ENCODE peak calls at places on chromosomes 13 and 19, in nine cellular contexts. One of them, this sample, is unnamed.

GRCh38 chr13:31686660-31687430 is 52.5 kb upstream of the RXFP2 start:
- DNase-seq in ELF-1: no peak
- DNase-seq in heart left ventricle: no peak
- DNase-seq in B cell: no peak
- DNase-seq in ecto neural progenitor cell: no peak
- DNase-seq in GM10248: no peak
- DNase-seq in hepatic stellate cell: peak
- DNase-seq in stomach: no peak
- DNase-seq in COR-L47: no peak
- DNase-seq in this sample: no peak

GRCh38 chr19:18775586-18776287 is 15.4 kb downstream of the COMP start:
- DNase-seq in ELF-1: no peak
- DNase-seq in heart left ventricle: no peak
- DNase-seq in B cell: no peak
- DNase-seq in ecto neural progenitor cell: no peak
- DNase-seq in GM10248: no peak
- DNase-seq in hepatic stellate cell: peak
- DNase-seq in stomach: no peak
- DNase-seq in COR-L47: no peak
- DNase-seq in this sample: peak

GRCh38 chr13:32426191-32426980 is 1.5 kb downstream of the N4BP2L1 start:
- DNase-seq in ELF-1: no peak
- DNase-seq in heart left ventricle: no peak
- DNase-seq in B cell: peak
- DNase-seq in ecto neural progenitor cell: no peak
- DNase-seq in GM10248: peak
- DNase-seq in hepatic stellate cell: peak
- DNase-seq in stomach: no peak
- DNase-seq in COR-L47: no peak
- DNase-seq in this sample: no peak

GRCh38 chr13:32917504-32917903 is 98.7 kb upstream of the KL start:
- DNase-seq in ELF-1: no peak
- DNase-seq in heart left ventricle: no peak
- DNase-seq in B cell: no peak
- DNase-seq in ecto neural progenitor cell: no peak
- DNase-seq in GM10248: no peak
- DNase-seq in hepatic stellate cell: no peak
- DNase-seq in stomach: no peak
- DNase-seq in COR-L47: no peak
- DNase-seq in this sample: peak

GRCh38 chr13:33050161-33050560 is 33.9 kb downstream of the KL start:
- DNase-seq in ELF-1: no peak
- DNase-seq in heart left ventricle: no peak
- DNase-seq in B cell: no peak
- DNase-seq in ecto neural progenitor cell: no peak
- DNase-seq in GM10248: no peak
- DNase-seq in hepatic stellate cell: no peak
- DNase-seq in stomach: no peak
- DNase-seq in COR-L47: no peak
- DNase-seq in this sample: no peak

GRCh38 chr19:3062165-3063105 is at the start of gene TLE5:
- DNase-seq in ELF-1: no peak
- DNase-seq in heart left ventricle: peak
- DNase-seq in B cell: peak
- DNase-seq in ecto neural progenitor cell: peak
- DNase-seq in GM10248: peak
- DNase-seq in hepatic stellate cell: peak
- DNase-seq in stomach: peak
- DNase-seq in COR-L47: peak
- DNase-seq in this sample: no peak

GRCh38 chr13:23254506-23254905 is 73.7 kb downstream of the SGCG start:
- DNase-seq in ELF-1: peak
- DNase-seq in heart left ventricle: no peak
- DNase-seq in B cell: no peak
- DNase-seq in ecto neural progenitor cell: no peak
- DNase-seq in GM10248: no peak
- DNase-seq in hepatic stellate cell: no peak
- DNase-seq in stomach: no peak
- DNase-seq in COR-L47: no peak
- DNase-seq in this sample: no peak

GRCh38 chr13:47188802-47189201 is 291.9 kb upstream of the HTR2A start:
- DNase-seq in ELF-1: no peak
- DNase-seq in heart left ventricle: no peak
- DNase-seq in B cell: no peak
- DNase-seq in ecto neural progenitor cell: no peak
- DNase-seq in GM10248: no peak
- DNase-seq in hepatic stellate cell: no peak
- DNase-seq in stomach: no peak
- DNase-seq in COR-L47: no peak
- DNase-seq in this sample: peak

GRCh38 chr19:54137913-54138776 is 583 bp downstream of the CNOT3 start:
- DNase-seq in ELF-1: no peak
- DNase-seq in heart left ventricle: no peak
- DNase-seq in B cell: no peak
- DNase-seq in ecto neural progenitor cell: peak
- DNase-seq in GM10248: peak
- DNase-seq in hepatic stellate cell: peak
- DNase-seq in stomach: no peak
- DNase-seq in COR-L47: peak
- DNase-seq in this sample: no peak

GRCh38 chr13:38582133-38582532 is 104.7 kb upstream of the FREM2 start:
- DNase-seq in ELF-1: no peak
- DNase-seq in heart left ventricle: no peak
- DNase-seq in B cell: no peak
- DNase-seq in ecto neural progenitor cell: no peak
- DNase-seq in GM10248: peak
- DNase-seq in hepatic stellate cell: peak
- DNase-seq in stomach: no peak
- DNase-seq in COR-L47: peak
- DNase-seq in this sample: peak

GRCh38 chr13:21719463-21719862 is 48.6 kb downstream of the FGF9 start:
- DNase-seq in ELF-1: no peak
- DNase-seq in heart left ventricle: no peak
- DNase-seq in B cell: no peak
- DNase-seq in ecto neural progenitor cell: no peak
- DNase-seq in GM10248: no peak
- DNase-seq in hepatic stellate cell: no peak
- DNase-seq in stomach: no peak
- DNase-seq in COR-L47: no peak
- DNase-seq in this sample: no peak

GRCh38 chr19:17755977-17756670 is 4.8 kb downstream of the FCHO1 start:
- DNase-seq in ELF-1: peak
- DNase-seq in heart left ventricle: no peak
- DNase-seq in B cell: peak
- DNase-seq in ecto neural progenitor cell: peak
- DNase-seq in GM10248: peak
- DNase-seq in hepatic stellate cell: no peak
- DNase-seq in stomach: peak
- DNase-seq in COR-L47: peak
- DNase-seq in this sample: peak

GRCh38 chr13:98981596-98982195 is 3.8 kb upstream of the DOCK9 start:
- DNase-seq in ELF-1: peak
- DNase-seq in heart left ventricle: no peak
- DNase-seq in B cell: no peak
- DNase-seq in ecto neural progenitor cell: no peak
- DNase-seq in GM10248: no peak
- DNase-seq in hepatic stellate cell: no peak
- DNase-seq in stomach: no peak
- DNase-seq in COR-L47: no peak
- DNase-seq in this sample: no peak

GRCh38 chr13:27770809-27771208 is 21.5 kb upstream of the GSX1 start:
- DNase-seq in ELF-1: peak
- DNase-seq in heart left ventricle: no peak
- DNase-seq in B cell: no peak
- DNase-seq in ecto neural progenitor cell: no peak
- DNase-seq in GM10248: peak
- DNase-seq in hepatic stellate cell: no peak
- DNase-seq in stomach: no peak
- DNase-seq in COR-L47: peak
- DNase-seq in this sample: peak

GRCh38 chr13:92843549-92843948 is 383.1 kb upstream of the GPC6 start:
- DNase-seq in ELF-1: no peak
- DNase-seq in heart left ventricle: no peak
- DNase-seq in B cell: no peak
- DNase-seq in ecto neural progenitor cell: no peak
- DNase-seq in GM10248: no peak
- DNase-seq in hepatic stellate cell: no peak
- DNase-seq in stomach: no peak
- DNase-seq in COR-L47: peak
- DNase-seq in this sample: peak

GRCh38 chr13:92805766-92806165 is 420.8 kb upstream of the GPC6 start:
- DNase-seq in ELF-1: no peak
- DNase-seq in heart left ventricle: no peak
- DNase-seq in B cell: no peak
- DNase-seq in ecto neural progenitor cell: no peak
- DNase-seq in GM10248: no peak
- DNase-seq in hepatic stellate cell: no peak
- DNase-seq in stomach: no peak
- DNase-seq in COR-L47: no peak
- DNase-seq in this sample: no peak

GRCh38 chr13:46743191-46743590 is 53.8 kb downstream of the ESD start:
- DNase-seq in ELF-1: no peak
- DNase-seq in heart left ventricle: no peak
- DNase-seq in B cell: no peak
- DNase-seq in ecto neural progenitor cell: no peak
- DNase-seq in GM10248: no peak
- DNase-seq in hepatic stellate cell: peak
- DNase-seq in stomach: no peak
- DNase-seq in COR-L47: no peak
- DNase-seq in this sample: peak

GRCh38 chr13:111656439-111656838 is 336.0 kb downstream of the TEX29 start:
- DNase-seq in ELF-1: no peak
- DNase-seq in heart left ventricle: no peak
- DNase-seq in B cell: no peak
- DNase-seq in ecto neural progenitor cell: no peak
- DNase-seq in GM10248: no peak
- DNase-seq in hepatic stellate cell: no peak
- DNase-seq in stomach: no peak
- DNase-seq in COR-L47: no peak
- DNase-seq in this sample: no peak

GRCh38 chr13:45718992-45719391 is 16.9 kb downstream of the CBY2 start:
- DNase-seq in ELF-1: no peak
- DNase-seq in heart left ventricle: no peak
- DNase-seq in B cell: no peak
- DNase-seq in ecto neural progenitor cell: no peak
- DNase-seq in GM10248: no peak
- DNase-seq in hepatic stellate cell: no peak
- DNase-seq in stomach: no peak
- DNase-seq in COR-L47: no peak
- DNase-seq in this sample: no peak

This sample was measured in IMR-90.